ENCODE peak calls at places on chromosomes 2 and 18, in five cellular contexts. Z is left lung, Y is mammary epithelial cell, K is OCI-LY7, G is pancreas. E is an unnamed sample. For H3K36me3, the result is how much of the 10 kb centered on the place peaks cover.

GRCh38 chr2:105754011-105754410 is 9.3 kb downstream of the NCK2 start:
- DNase-seq in Z (no peak), Y (no peak), K (no peak), G (no peak), E (no peak)

GRCh38 chr2:41998789-41999470 is 48.9 kb upstream of the PKDCC start:
- DNase-seq in Z (no peak), Y (no peak), K (no peak), G (no peak), E (no peak)

GRCh38 chr2:75403991-75404428 is 156.7 kb downstream of the EVA1A start:
- DNase-seq in Z (no peak), Y (peak), K (peak), G (no peak), E (peak)

GRCh38 chr18:49279041-49279440 is 181.4 kb downstream of the DYM start:
- DNase-seq in Z (no peak), Y (no peak), K (no peak), G (no peak), E (peak)

GRCh38 chr2:118670281-118670680 is 177.2 kb downstream of the EN1 start:
- DNase-seq in Z (no peak), Y (no peak), K (no peak), G (no peak), E (no peak)

GRCh38 chr2:54691439-54692135 is 31.9 kb upstream of the EML6 start:
- DNase-seq in Z (no peak), Y (no peak), K (no peak), G (no peak), E (no peak)

GRCh38 chr2:222319576-222320440 is 21.0 kb upstream of the PAX3 start:
- DNase-seq in Z (peak), Y (peak), K (peak), G (peak), E (no peak)

GRCh38 chr18:41655074-41655473 is 300.0 kb upstream of the PIK3C3 start:
- DNase-seq in Z (no peak), Y (no peak), K (no peak), G (no peak), E (peak)

GRCh38 chr2:241560883-241561474 is 2.4 kb downstream of the BOK start:
- DNase-seq in Z (peak), Y (no peak), K (no peak), G (peak), E (no peak)

GRCh38 chr2:51003345-51004192 is 28.4 kb downstream of the NRXN1 start:
- DNase-seq in Z (no peak), Y (peak), K (no peak), G (no peak), E (peak)

GRCh38 chr2:234979204-234980167 is 27.7 kb downstream of the SH3BP4 start:
- DNase-seq in Z (no peak), Y (no peak), K (no peak), G (no peak), E (no peak)

GRCh38 chr2:58042486-58042970 is 4.1 kb upstream of the VRK2 start:
- DNase-seq in Z (no peak), Y (peak), K (no peak), G (no peak), E (peak)

GRCh38 chr2:233828546-233829192 is 25.7 kb downstream of the HJURP start:
- DNase-seq in Z (no peak), Y (no peak), K (no peak), G (peak), E (no peak)

GRCh38 chr2:229714080-229714735 is at the start of gene DNER:
- DNase-seq in Z (peak), Y (no peak), K (peak), G (peak), E (no peak)

GRCh38 chr2:196113061-196113974 is 44.7 kb upstream of the DNAH7 start:
- DNase-seq in Z (no peak), Y (peak), K (no peak), G (no peak), E (no peak)

GRCh38 chr18:42404151-42404550 is 449.1 kb downstream of the PIK3C3 start:
- DNase-seq in Z (no peak), Y (no peak), K (no peak), G (no peak), E (no peak)

GRCh38 chr18:28189400-28190239 is 12.7 kb upstream of the CDH2 start:
- DNase-seq in Z (no peak), Y (peak), K (peak), G (no peak), E (peak)

GRCh38 chr2:46538393-46538792 is 59.0 kb downstream of the TMEM247 start:
- DNase-seq in Z (no peak), Y (no peak), K (peak), G (no peak), E (peak)
- H3K4me3 ChIP-seq in Z (no peak), Y (no peak), K (peak), G (no peak), E (no peak)

DNA sequence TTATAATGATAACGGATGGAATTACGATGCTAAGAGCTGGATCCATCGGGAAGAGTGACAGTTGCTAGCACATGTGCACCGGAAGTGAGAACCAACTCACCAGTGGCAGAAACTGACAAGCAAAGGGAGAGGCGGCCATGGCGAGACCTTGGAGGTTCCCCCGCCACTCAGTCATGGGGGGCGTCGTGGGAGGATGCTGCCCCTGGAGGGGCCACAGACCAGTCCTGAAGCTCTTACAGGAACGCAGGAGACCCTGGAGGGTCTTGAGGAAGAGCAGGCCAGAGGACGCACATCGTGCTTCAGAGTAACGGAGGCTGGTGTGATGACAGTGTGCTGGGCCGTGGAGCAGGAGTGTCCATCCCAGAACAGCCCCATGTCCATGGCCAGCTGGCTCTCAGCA is 53.1 kb upstream of the KCNG2 start:
- DNase-seq in Z (no peak), Y (no peak), K (no peak), G (no peak), E (no peak)
- H3K36me3 ChIP-seq in Z (under half), Y (under half), K (under half), G (under half), E (under half)

GRCh38 chr2:28606986-28607441 is 111.2 kb downstream of the PLB1 start:
- DNase-seq in Z (no peak), Y (no peak), K (no peak), G (no peak), E (no peak)
- TF ChIP-seq CTCF in Z (no peak), Y (no peak), K (no peak), G (no peak), E (no peak)

DNA sequence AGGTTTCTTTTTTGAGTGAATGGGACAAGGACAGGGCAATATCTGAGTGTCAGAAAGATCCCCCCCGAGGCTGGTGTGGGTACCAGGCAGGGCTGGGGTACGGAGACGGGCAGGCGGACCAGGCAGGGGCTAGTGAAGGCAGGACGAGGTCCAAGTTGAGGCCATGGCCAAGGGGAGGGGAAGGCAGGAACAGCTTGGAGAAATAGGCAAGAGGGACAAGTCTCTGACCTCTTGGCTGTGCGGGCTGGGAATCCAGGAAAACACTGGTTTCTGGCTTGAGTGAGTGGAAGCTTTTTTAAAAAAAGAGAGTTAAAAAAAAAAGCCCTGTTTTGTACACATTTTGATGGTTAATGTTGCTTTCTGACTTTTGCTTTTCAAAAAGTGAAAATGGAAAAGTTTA is 30.3 kb downstream of the ASAP2 start:
- DNase-seq in Z (peak), Y (no peak), K (no peak), G (no peak), E (no peak)
- H3K4me3 ChIP-seq in Z (no peak), Y (no peak), K (no peak), G (no peak), E (no peak)

DNA sequence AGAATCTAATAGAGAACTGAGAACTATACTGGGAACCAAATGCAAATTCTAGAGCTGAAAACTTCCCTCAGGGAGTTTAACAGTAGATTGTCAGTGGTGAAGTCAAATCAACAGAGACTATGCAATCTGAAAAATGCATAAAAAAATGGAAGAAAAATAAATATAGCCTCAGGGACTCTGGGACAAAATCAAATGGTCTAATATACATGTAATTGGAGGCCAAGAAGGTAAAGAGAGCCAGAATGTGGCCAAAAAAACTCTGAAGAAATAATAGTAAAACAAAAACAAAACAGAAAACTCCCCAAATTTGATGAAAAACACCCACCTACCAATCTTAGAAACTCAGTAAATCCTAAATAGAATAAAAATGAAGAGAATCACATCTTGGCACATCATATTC is 16.5 kb downstream of the DNAJC27 start:
- DNase-seq in Z (no peak), Y (no peak), K (no peak), G (no peak), E (no peak)
- H3K36me3 ChIP-seq in Z (under half), Y (under half), K (half or more), G (under half), E (under half)

DNA sequence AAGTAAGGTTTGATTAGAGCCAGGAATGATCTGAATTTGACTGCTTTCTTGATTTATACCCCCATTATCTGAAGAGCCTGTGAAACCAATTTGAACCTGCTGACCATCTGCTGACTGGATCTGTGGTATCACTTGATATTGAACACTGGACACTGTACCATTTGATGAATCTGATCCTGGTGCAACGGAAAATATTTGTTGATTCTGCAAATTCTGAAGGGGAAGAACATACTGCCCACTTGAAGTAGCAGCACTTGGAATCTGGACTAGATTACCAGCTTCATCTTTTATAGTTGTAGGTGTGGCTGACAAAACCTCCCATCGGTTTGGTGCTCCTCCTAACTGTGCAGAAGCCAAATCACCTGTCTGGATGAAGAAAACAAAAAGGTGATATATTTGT is 9.3 kb downstream of the SP3 start:
- DNase-seq in Z (no peak), Y (no peak), K (no peak), G (no peak), E (no peak)
- TF ChIP-seq CTCF in Z (no peak), Y (no peak), K (no peak), G (no peak), E (no peak)

GRCh38 chr2:143802242-143802641 is 673.0 kb downstream of the ARHGAP15 start:
- DNase-seq in Z (no peak), Y (peak), K (no peak), G (no peak), E (peak)
- H3K4me3 ChIP-seq in Z (no peak), Y (no peak), K (no peak), G (no peak), E (no peak)

GRCh38 chr2:216644846-216645635 is 11.8 kb downstream of the IGFBP2 start:
- DNase-seq in Z (no peak), Y (no peak), K (peak), G (no peak), E (no peak)

GRCh38 chr2:216645636-216645950 is 12.4 kb downstream of the IGFBP2 start:
- DNase-seq in Z (no peak), Y (no peak), K (no peak), G (no peak), E (no peak)

GRCh38 chr2:216643986-216644662 is 10.9 kb downstream of the IGFBP2 start:
- DNase-seq in Z (no peak), Y (no peak), K (no peak), G (peak), E (no peak)

GRCh38 chr2:216648105-216648504 is 14.9 kb downstream of the IGFBP2 start:
- DNase-seq in Z (no peak), Y (peak), K (no peak), G (no peak), E (peak)

GRCh38 chr2:216646116-216646515 is 12.9 kb downstream of the IGFBP2 start:
- DNase-seq in Z (no peak), Y (no peak), K (no peak), G (no peak), E (no peak)
- H3K36me3 ChIP-seq in Z (under half), Y (under half), K (under half), G (under half), E (under half)